ENCODE peak calls at places on chromosomes 11 and 22, in five cellular contexts. U is cardiac muscle cell, N is HFF-Myc, K is H1, A is A549. M is an unnamed sample.

GRCh38 chr11:28168718-28169117 is 60.5 kb downstream of the METTL15 start:
- DNase-seq in U (no peak), N (no peak), K (no peak), A (no peak), M (no peak)

GRCh38 chr11:2139691-2140337 is 625 bp upstream of the IGF2 start:
- DNase-seq in U (no peak), N (no peak), K (no peak), A (no peak), M (no peak)

GRCh38 chr11:36069576-36070214 is 125.8 kb downstream of the LDLRAD3 start:
- DNase-seq in U (no peak), N (no peak), K (peak; percentile 29), A (no peak), M (no peak)

GRCh38 chr11:76233936-76234703 is 27.8 kb upstream of the WNT11 start:
- DNase-seq in U (peak; percentile 78), N (no peak), K (no peak), A (no peak), M (peak; percentile 23)

GRCh38 chr11:44767421-44767820 is 40.7 kb downstream of the TSPAN18 start:
- DNase-seq in U (peak; percentile 63), N (no peak), K (no peak), A (no peak), M (no peak)

GRCh38 chr22:23181763-23182288 is 1.5 kb downstream of the BCR start:
- DNase-seq in U (no peak), N (no peak), K (no peak), A (no peak), M (no peak)

GRCh38 chr11:103079833-103080232 is 12.1 kb downstream of the DCUN1D5 start:
- DNase-seq in U (peak; percentile 28), N (no peak), K (no peak), A (no peak), M (no peak)

GRCh38 chr22:19019029-19019678 is 83.1 kb upstream of the PRODH start:
- DNase-seq in U (no peak), N (no peak), K (no peak), A (no peak), M (no peak)

GRCh38 chr11:126165366-126166156 is 45.9 kb downstream of the RPUSD4 start:
- DNase-seq in U (peak; percentile 40), N (no peak), K (no peak), A (no peak), M (no peak)

GRCh38 chr22:32177221-32177765 is 18.2 kb upstream of the C22orf42 start:
- DNase-seq in U (no peak), N (no peak), K (no peak), A (no peak), M (no peak)

GRCh38 chr11:110112457-110112856 is 19.3 kb downstream of the ZC3H12C start:
- DNase-seq in U (no peak), N (no peak), K (no peak), A (no peak), M (no peak)

GRCh38 chr11:75532200-75532972 is 6.6 kb upstream of the GDPD5 start:
- DNase-seq in U (peak; percentile 62), N (no peak), K (no peak), A (peak; percentile 71), M (peak; percentile 51)

GRCh38 chr11:44634401-44635281 is 69.2 kb downstream of the CD82 start:
- DNase-seq in U (peak; percentile 84), N (peak; percentile 15), K (no peak), A (peak; percentile 60), M (peak; percentile 68)

GRCh38 chr22:35620624-35621245 is 3.6 kb upstream of the MB start:
- DNase-seq in U (peak; percentile 19), N (no peak), K (no peak), A (peak; percentile 39), M (peak; percentile 31)

GRCh38 chr11:3831378-3832239 is 9.2 kb downstream of the RHOG start:
- DNase-seq in U (no peak), N (no peak), K (no peak), A (no peak), M (no peak)

GRCh38 chr11:126053340-126054286 is 9.1 kb downstream of the CDON start:
- DNase-seq in U (no peak), N (no peak), K (no peak), A (no peak), M (no peak)

DNA sequence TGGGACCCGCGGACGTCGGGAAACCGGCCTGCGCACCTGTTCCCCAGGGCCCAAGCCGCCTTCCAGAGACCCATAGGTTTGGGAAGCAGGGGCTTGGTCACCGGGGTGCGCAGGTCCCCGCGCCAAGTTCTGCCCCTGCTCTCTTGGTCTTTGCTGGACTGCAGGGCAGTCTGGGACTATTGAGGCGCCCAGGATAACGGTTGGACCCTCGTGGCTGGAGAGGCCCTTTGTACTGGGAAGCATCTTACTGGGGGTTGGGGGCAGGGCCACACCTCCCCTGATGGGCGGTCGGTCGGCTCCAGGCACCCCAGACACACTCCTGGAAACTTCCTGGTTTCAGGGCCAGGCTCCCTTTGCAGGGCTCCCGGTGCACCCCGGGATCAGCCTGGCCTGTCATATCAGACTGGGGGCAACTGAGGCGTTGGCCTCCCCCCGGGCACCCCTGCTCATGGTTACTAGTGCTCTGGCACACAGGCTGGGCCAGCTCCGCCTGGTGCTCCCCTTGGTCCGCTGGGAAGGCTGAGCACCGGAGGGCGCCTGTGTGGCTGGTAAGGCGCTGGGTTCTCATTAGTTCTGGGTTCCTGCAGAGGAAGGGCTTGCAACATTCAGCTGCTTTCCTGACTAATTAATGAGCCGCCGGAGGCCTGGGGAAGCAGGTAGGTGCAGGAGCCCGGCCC is 1250.5 kb downstream of the BRD1 start:
- DNase-seq in U (no peak), N (no peak), K (no peak), A (no peak), M (no peak)
- H3K4me3 ChIP-seq in U (no peak overlapping the region), N (no peak overlapping the region), K (no peak overlapping the region), A (no peak overlapping the region), M (no peak overlapping the region)

DNA sequence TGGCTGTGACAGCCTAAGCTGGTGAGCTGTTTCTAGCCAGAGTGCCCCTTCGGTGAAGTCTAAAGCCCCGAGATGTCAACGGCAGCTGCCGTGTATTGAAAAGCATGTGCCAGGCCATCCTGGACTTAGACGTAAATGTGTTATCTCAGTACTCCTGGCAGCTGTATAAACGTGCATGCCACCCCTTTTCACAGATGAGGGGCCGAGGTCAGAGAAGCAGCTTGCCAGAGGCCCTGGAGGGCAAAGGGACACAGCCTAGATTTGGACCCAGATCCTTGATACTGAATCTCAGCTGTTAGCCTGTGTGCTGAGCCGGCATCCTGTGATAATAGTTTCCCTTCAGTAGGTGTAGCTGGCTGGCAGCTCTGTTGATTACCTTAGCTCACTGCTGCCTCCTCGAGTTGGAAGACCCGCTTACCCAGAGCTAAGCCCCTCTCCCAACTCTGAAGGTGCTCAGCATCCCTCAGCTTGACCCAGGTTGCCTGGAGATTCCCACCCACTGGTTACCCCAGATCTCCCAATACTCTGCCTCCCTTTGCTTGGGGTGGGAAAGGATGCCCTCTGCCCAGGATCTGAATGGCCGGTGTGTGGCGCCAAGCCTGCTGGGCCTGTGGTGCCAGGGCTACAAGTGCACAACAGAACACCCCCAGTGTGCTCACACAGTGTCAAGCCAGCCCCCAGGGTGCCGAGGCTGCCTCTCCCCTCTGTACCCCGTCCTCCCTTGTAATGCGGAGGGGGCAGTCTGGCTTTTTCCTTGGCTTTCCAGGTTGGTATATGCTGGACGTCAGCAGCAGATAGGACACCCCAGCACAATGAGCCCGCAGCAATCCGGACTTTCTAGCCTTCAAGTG is 59.8 kb upstream of the WNT7B start:
- DNase-seq in U (peak; percentile 25), N (no peak), K (no peak), A (peak; percentile 69), M (no peak)
- TF ChIP-seq CTCF in U (no peak), N (peak; percentile 24), K (peak; percentile 68), A (peak; percentile 37), M (peak; percentile 37)

GRCh38 chr11:73316422-73316821 is 8.3 kb downstream of the ARHGEF17 start:
- DNase-seq in U (no peak), N (no peak), K (no peak), A (no peak), M (no peak)

GRCh38 chr11:73317803-73318202 is 9.7 kb downstream of the ARHGEF17 start:
- DNase-seq in U (no peak), N (no peak), K (no peak), A (no peak), M (no peak)

GRCh38 chr11:73318501-73319011 is 10.5 kb downstream of the ARHGEF17 start:
- DNase-seq in U (peak; percentile 43), N (no peak), K (no peak), A (no peak), M (no peak)

GRCh38 chr11:73315288-73316020 is 7.4 kb downstream of the ARHGEF17 start:
- DNase-seq in U (no peak), N (no peak), K (no peak), A (no peak), M (no peak)

GRCh38 chr11:73317373-73317772 is 9.3 kb downstream of the ARHGEF17 start:
- DNase-seq in U (peak; percentile 51), N (no peak), K (no peak), A (no peak), M (no peak)
- H3K4me3 ChIP-seq in U (no peak overlapping the region), N (no peak overlapping the region), K (no peak overlapping the region), A (no peak overlapping the region), M (no peak overlapping the region)

GRCh38 chr11:22875869-22876473 is 15.7 kb upstream of the CCDC179 start:
- DNase-seq in U (peak; percentile 88), N (peak; percentile 72), K (no peak), A (peak; percentile 84), M (peak; percentile 87)
- TF ChIP-seq CTCF in U (peak; percentile 76), N (peak; percentile 61), K (peak; percentile 93), A (peak; percentile 95), M (peak; percentile 66)

DNA sequence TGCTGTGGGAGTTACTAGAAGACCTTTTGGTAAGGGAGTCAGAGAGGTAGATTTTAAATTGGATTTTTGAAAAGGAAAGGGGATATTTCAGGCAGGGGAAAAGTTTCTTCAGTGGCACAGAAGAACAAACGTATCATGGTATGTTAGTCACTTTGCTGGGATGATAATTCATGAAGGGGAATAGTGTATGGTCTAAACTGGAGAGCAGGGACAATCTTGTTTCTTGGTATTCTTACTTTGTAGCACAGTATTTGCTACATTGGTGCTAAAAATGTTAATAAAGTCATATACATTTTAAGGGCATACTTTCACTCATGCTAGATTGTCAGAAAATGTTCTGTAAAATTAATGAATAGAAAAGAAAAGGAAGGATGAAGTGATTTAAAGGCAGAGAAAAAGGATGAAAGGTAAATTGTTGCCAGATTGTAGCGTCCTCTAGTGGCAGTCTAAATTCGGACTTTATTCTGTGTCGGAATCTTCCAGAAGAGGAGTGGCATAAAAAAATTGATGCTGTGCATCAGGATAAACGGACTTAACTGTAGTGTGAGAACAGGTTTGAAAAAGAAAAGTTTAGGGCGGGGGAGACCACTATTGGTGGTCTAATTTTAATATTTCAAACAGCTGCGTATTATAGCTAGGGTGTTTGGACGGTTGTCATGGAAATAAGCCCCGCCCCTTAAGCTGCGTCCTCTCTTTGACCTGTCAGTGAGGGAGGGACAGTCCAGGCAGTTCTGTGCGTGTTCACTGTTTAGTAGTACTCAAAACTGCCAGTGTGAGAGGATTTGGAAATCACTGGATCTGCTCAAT is at the start of gene BCO2:
- DNase-seq in U (peak; percentile 89), N (peak; percentile 43), K (no peak), A (peak; percentile 71), M (peak; percentile 76)
- H3K4me3 ChIP-seq in U (peak within 1 kb of the TSS; percentile 37), N (no peak within 1 kb of the TSS), K (no peak within 1 kb of the TSS), A (peak within 1 kb of the TSS; percentile 46), M (peak within 1 kb of the TSS; percentile 43)